ENCODE peak calls at places on chromosomes 16 and 17, in seven cellular contexts. A is fibroblast of lung, Y is H1, W is mammary epithelial cell, X is neuronal stem cell, U is neural progenitor cell, Z is kidney. O is an unnamed sample.

GRCh38 chr17:64358261-64358788 is 32.3 kb downstream of the PECAM1 start:
- DNase-seq in W (no peak), Z (no peak), Y (no peak), X (no peak), U (no peak), A (peak; percentile 33), O (no peak)

GRCh38 chr16:79192904-79193303 is 407.6 kb downstream of the MAF start:
- DNase-seq in W (no peak), X (no peak), Z (no peak), A (no peak), Y (no peak), U (no peak), O (no peak)

GRCh38 chr17:64081802-64082799 is 47.8 kb downstream of the ERN1 start:
- DNase-seq in W (peak; percentile 83), U (no peak), Y (no peak), X (no peak), Z (no peak), A (peak; percentile 86), O (no peak)

GRCh38 chr17:42287305-42288077 is 807 bp upstream of the STAT5A start:
- DNase-seq in U (no peak), Z (peak; percentile 88), W (no peak), Y (no peak), A (peak; percentile 45), X (no peak), O (peak; percentile 55)

GRCh38 chr16:6165330-6165984 is 1067.9 kb upstream of the EEF2KMT start:
- DNase-seq in Y (no peak), U (peak; percentile 34), A (no peak), Z (no peak), W (no peak), X (peak; percentile 6), O (no peak)

GRCh38 chr16:55273959-55274358 is 50.0 kb upstream of the IRX6 start:
- DNase-seq in W (no peak), X (no peak), Z (no peak), A (no peak), U (no peak), Y (no peak), O (no peak)

GRCh38 chr17:35596530-35597233 is 9.6 kb downstream of the AP2B1 start:
- DNase-seq in W (no peak), X (no peak), A (no peak), U (peak; percentile 56), Z (no peak), Y (peak; percentile 47), O (peak; percentile 95)

GRCh38 chr16:19840524-19841110 is 44.0 kb downstream of the GPRC5B start:
- DNase-seq in Z (no peak), U (no peak), X (no peak), W (no peak), Y (no peak), A (no peak), O (no peak)

GRCh38 chr17:15452746-15453145 is 14.7 kb downstream of the CDRT4 start:
- DNase-seq in Z (no peak), U (no peak), W (no peak), X (no peak), A (no peak), Y (no peak), O (no peak)

GRCh38 chr17:43423777-43424455 is 25.1 kb downstream of the ARL4D start:
- DNase-seq in Z (no peak), Y (no peak), W (no peak), A (no peak), U (no peak), X (no peak), O (no peak)

GRCh38 chr16:29665294-29666077 is 2.4 kb downstream of the SPN start:
- DNase-seq in X (no peak), Z (no peak), Y (no peak), U (no peak), W (no peak), A (no peak), O (peak; percentile 53)

GRCh38 chr16:59597269-59597668 is 863.2 kb upstream of the GOT2 start:
- DNase-seq in W (peak; percentile 3), U (no peak), Z (no peak), Y (no peak), A (no peak), X (no peak), O (no peak)

GRCh38 chr17:74898376-74898946 is 5.0 kb upstream of the FADS6 start:
- DNase-seq in U (no peak), W (peak; percentile 19), Y (no peak), A (no peak), Z (no peak), X (no peak), O (no peak)

GRCh38 chr17:5821057-5821456 is 236.7 kb upstream of the NLRP1 start:
- DNase-seq in W (peak; percentile 76), A (no peak), Z (no peak), U (no peak), Y (no peak), X (no peak), O (no peak)

GRCh38 chr17:7229504-7229903 is 4.8 kb downstream of the DVL2 start:
- DNase-seq in A (no peak), U (no peak), W (no peak), Z (no peak), X (no peak), Y (no peak), O (no peak)

GRCh38 chr17:15917439-15918027 is 27.4 kb upstream of the ADORA2B start:
- DNase-seq in U (no peak), Y (no peak), X (no peak), W (no peak), Z (no peak), A (no peak), O (peak; percentile 74)

GRCh38 chr17:80650751-80651173 is 106.1 kb downstream of the RPTOR start:
- DNase-seq in X (no peak), W (no peak), A (no peak), Y (no peak), U (peak; percentile 29), Z (no peak), O (peak; percentile 68)

GRCh38 chr17:40671282-40671681 is 6.3 kb upstream of the KRT222 start:
- DNase-seq in X (no peak), Y (no peak), Z (no peak), U (no peak), W (no peak), A (no peak), O (no peak)

GRCh38 chr17:27669136-27669535 is 38.1 kb downstream of the LGALS9 start:
- DNase-seq in W (no peak), Y (no peak), Z (peak; percentile 33), U (no peak), X (no peak), A (no peak), O (peak; percentile 22)

GRCh38 chr17:81601525-81602120 is 35.3 kb downstream of the NPLOC4 start:
- DNase-seq in A (peak; percentile 82), Z (no peak), U (peak; percentile 67), X (peak; percentile 55), Y (no peak), W (peak; percentile 36), O (peak; percentile 77)

GRCh38 chr17:45785373-45786193 is 1.5 kb downstream of the CRHR1 start:
- DNase-seq in W (no peak), X (no peak), U (peak; percentile 65), A (no peak), Z (no peak), Y (no peak), O (peak; percentile 81)
- H3K9ac ChIP-seq in W (no peak overlapping the region), X (no peak overlapping the region), U (no peak overlapping the region), A (no peak overlapping the region), Z (no peak overlapping the region), Y (no peak overlapping the region), O (no peak overlapping the region)

DNA sequence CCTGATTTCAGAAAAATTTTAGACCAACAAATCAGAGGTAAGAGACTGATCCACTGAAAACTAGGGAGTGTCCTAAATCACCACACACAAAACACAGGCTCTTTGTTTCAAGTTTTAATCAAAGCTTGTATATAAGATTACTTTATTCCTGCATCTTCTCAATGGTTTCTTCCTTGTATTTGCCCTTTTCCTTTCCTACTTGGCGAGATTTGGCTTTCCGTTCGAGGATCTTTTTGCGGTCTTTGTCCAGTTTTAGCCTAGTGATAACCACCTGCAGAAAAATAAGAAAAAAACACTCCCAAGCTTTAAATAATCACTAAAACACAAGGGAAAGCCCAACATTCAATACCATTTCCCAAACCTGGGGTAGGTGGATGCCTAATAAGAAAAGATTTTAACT is 918 bp upstream of the KRABD2 start:
- DNase-seq in Z (no peak), U (no peak), X (no peak), Y (no peak), A (no peak), W (no peak), O (no peak)
- H3K4me3 ChIP-seq in Z (no peak overlapping the region), U (no peak overlapping the region), X (no peak overlapping the region), Y (no peak overlapping the region), A (no peak overlapping the region), W (no peak overlapping the region), O (no peak overlapping the region)

GRCh38 chr17:67078292-67078691 is 33.9 kb downstream of the CACNG1 start:
- DNase-seq in Z (no peak), Y (no peak), U (no peak), W (no peak), X (no peak), A (no peak), O (peak; percentile 56)
- H3K9ac ChIP-seq in Z (no peak overlapping the region), Y (no peak overlapping the region), U (no peak overlapping the region), W (no peak overlapping the region), X (no peak overlapping the region), A (no peak overlapping the region), O (no peak overlapping the region)

GRCh38 chr16:1929578-1930337 is 11.5 kb upstream of the HS3ST6 start:
- DNase-seq in A (peak; percentile 80), Y (peak; percentile 57), Z (peak; percentile 96), X (peak; percentile 79), U (peak; percentile 92), W (peak; percentile 71), O (peak; percentile 96)
- H3K4me3 ChIP-seq in A (peak overlapping the region; percentile 58), Y (peak overlapping the region; percentile 21), Z (peak overlapping the region; percentile 24), X (peak overlapping the region; percentile 65), U (peak overlapping the region; percentile 54), W (peak overlapping the region; percentile 45), O (no peak overlapping the region)

DNA sequence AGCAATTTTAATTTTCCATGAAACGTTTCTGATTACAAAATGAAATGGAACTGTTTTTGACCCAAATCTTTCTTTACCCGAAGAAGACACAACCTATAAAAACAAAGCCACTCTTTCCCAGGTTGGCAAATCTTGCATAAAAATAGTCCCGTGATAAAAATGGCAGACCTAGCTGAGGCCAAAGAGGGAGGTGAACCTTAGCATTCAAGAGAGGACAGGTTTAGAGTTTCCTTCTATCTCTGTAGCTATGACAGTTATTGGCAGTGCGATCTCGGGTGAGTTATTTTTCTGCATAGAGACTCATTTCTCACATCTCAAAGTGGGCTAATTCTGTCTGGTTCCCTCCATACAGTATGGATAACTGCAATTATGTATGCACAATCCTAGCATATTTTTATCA is 241.4 kb downstream of the MAP2K6 start:
- DNase-seq in X (no peak), Y (no peak), A (no peak), Z (no peak), U (no peak), W (no peak), O (no peak)
- H3K9ac ChIP-seq in X (no peak overlapping the region), Y (no peak overlapping the region), A (no peak overlapping the region), Z (no peak overlapping the region), U (no peak overlapping the region), W (no peak overlapping the region), O (no peak overlapping the region)

GRCh38 chr16:86064431-86065250 is 165.7 kb downstream of the IRF8 start:
- DNase-seq in X (no peak), A (no peak), U (no peak), Z (peak; percentile 47), W (peak; percentile 4), Y (no peak), O (no peak)
- H3K4me3 ChIP-seq in X (no peak overlapping the region), A (no peak overlapping the region), U (no peak overlapping the region), Z (no peak overlapping the region), W (no peak overlapping the region), Y (no peak overlapping the region), O (no peak overlapping the region)

GRCh38 chr16:87822571-87822970 is 46.7 kb downstream of the SLC7A5 start:
- DNase-seq in U (peak; percentile 88), W (no peak), X (peak; percentile 74), Y (no peak), Z (no peak), A (no peak), O (peak; percentile 90)
- H3K9ac ChIP-seq in U (no peak overlapping the region), W (no peak overlapping the region), X (peak overlapping the region; percentile 72), Y (no peak overlapping the region), Z (no peak overlapping the region), A (no peak overlapping the region), O (peak overlapping the region; percentile 5)

O was measured in endodermal cell.